ENCODE peak calls at places on chromosomes 1 and 21, in seven cellular contexts. One of them, this sample, is unnamed.

GRCh38 chr21:32653326-32653901 is 41.2 kb upstream of the CFAP298 start:
- DNase-seq in H1: no peak
- DNase-seq in astrocyte of the spinal cord: peak; percentile 8
- DNase-seq in colonic mucosa: no peak
- DNase-seq in transverse colon: no peak
- DNase-seq in cardiac fibroblast: peak; percentile 42
- DNase-seq in breast epithelium: no peak
- DNase-seq in this sample: no peak

GRCh38 chr1:2229921-2230700 is 2.0 kb downstream of the SKI start:
- DNase-seq in H1: no peak
- DNase-seq in astrocyte of the spinal cord: no peak
- DNase-seq in colonic mucosa: peak; percentile 65
- DNase-seq in transverse colon: no peak
- DNase-seq in cardiac fibroblast: peak; percentile 51
- DNase-seq in breast epithelium: no peak
- DNase-seq in this sample: no peak

GRCh38 chr1:180586671-180587155 is 27.9 kb downstream of the OVAAL start:
- DNase-seq in H1: no peak
- DNase-seq in astrocyte of the spinal cord: peak; percentile 61
- DNase-seq in colonic mucosa: peak; percentile 66
- DNase-seq in transverse colon: no peak
- DNase-seq in cardiac fibroblast: peak; percentile 90
- DNase-seq in breast epithelium: peak; percentile 59
- DNase-seq in this sample: no peak

GRCh38 chr1:12544992-12545391 is 73.0 kb downstream of the DHRS3 start:
- DNase-seq in H1: no peak
- DNase-seq in astrocyte of the spinal cord: no peak
- DNase-seq in colonic mucosa: no peak
- DNase-seq in transverse colon: no peak
- DNase-seq in cardiac fibroblast: no peak
- DNase-seq in breast epithelium: no peak
- DNase-seq in this sample: no peak

GRCh38 chr1:151259351-151259750 is 4.8 kb downstream of the PSMD4 start:
- DNase-seq in H1: no peak
- DNase-seq in astrocyte of the spinal cord: no peak
- DNase-seq in colonic mucosa: no peak
- DNase-seq in transverse colon: no peak
- DNase-seq in cardiac fibroblast: no peak
- DNase-seq in breast epithelium: no peak
- DNase-seq in this sample: no peak

GRCh38 chr1:211708006-211708405 is 32.6 kb upstream of the NEK2 start:
- DNase-seq in H1: no peak
- DNase-seq in astrocyte of the spinal cord: no peak
- DNase-seq in colonic mucosa: no peak
- DNase-seq in transverse colon: no peak
- DNase-seq in cardiac fibroblast: no peak
- DNase-seq in breast epithelium: no peak
- DNase-seq in this sample: no peak

GRCh38 chr1:48208251-48208650 is 14.3 kb upstream of the SLC5A9 start:
- DNase-seq in H1: no peak
- DNase-seq in astrocyte of the spinal cord: no peak
- DNase-seq in colonic mucosa: no peak
- DNase-seq in transverse colon: no peak
- DNase-seq in cardiac fibroblast: no peak
- DNase-seq in breast epithelium: no peak
- DNase-seq in this sample: no peak

GRCh38 chr1:62823556-62823955 is 39.6 kb downstream of the ATG4C start:
- DNase-seq in H1: no peak
- DNase-seq in astrocyte of the spinal cord: peak; percentile 22
- DNase-seq in colonic mucosa: no peak
- DNase-seq in transverse colon: no peak
- DNase-seq in cardiac fibroblast: peak; percentile 3
- DNase-seq in breast epithelium: no peak
- DNase-seq in this sample: no peak

GRCh38 chr1:100458925-100459814 is 78.8 kb upstream of the GPR88 start:
- DNase-seq in H1: no peak
- DNase-seq in astrocyte of the spinal cord: peak; percentile 85
- DNase-seq in colonic mucosa: peak; percentile 73
- DNase-seq in transverse colon: peak; percentile 78
- DNase-seq in cardiac fibroblast: peak; percentile 89
- DNase-seq in breast epithelium: peak; percentile 64
- DNase-seq in this sample: peak; percentile 35

GRCh38 chr1:158310623-158311022 is 20.7 kb downstream of the CD1B start:
- DNase-seq in H1: no peak
- DNase-seq in astrocyte of the spinal cord: no peak
- DNase-seq in colonic mucosa: no peak
- DNase-seq in transverse colon: no peak
- DNase-seq in cardiac fibroblast: no peak
- DNase-seq in breast epithelium: no peak
- DNase-seq in this sample: no peak

GRCh38 chr1:37793773-37794371 is at the start of gene MANEAL:
- DNase-seq in H1: no peak
- DNase-seq in astrocyte of the spinal cord: peak; percentile 26
- DNase-seq in colonic mucosa: peak; percentile 44
- DNase-seq in transverse colon: peak; percentile 51
- DNase-seq in cardiac fibroblast: peak; percentile 41
- DNase-seq in breast epithelium: no peak
- DNase-seq in this sample: no peak

GRCh38 chr1:55172272-55172671 is 42.9 kb downstream of the USP24 start:
- DNase-seq in H1: no peak
- DNase-seq in astrocyte of the spinal cord: peak; percentile 10
- DNase-seq in colonic mucosa: no peak
- DNase-seq in transverse colon: no peak
- DNase-seq in cardiac fibroblast: no peak
- DNase-seq in breast epithelium: no peak
- DNase-seq in this sample: no peak

GRCh38 chr1:161250829-161251228 is 7.7 kb upstream of the PCP4L1 start:
- DNase-seq in H1: no peak
- DNase-seq in astrocyte of the spinal cord: no peak
- DNase-seq in colonic mucosa: no peak
- DNase-seq in transverse colon: no peak
- DNase-seq in cardiac fibroblast: no peak
- DNase-seq in breast epithelium: no peak
- DNase-seq in this sample: no peak

GRCh38 chr1:80656011-80656627 is 1144.6 kb upstream of the ADGRL2 start:
- DNase-seq in H1: no peak
- DNase-seq in astrocyte of the spinal cord: peak; percentile 17
- DNase-seq in colonic mucosa: no peak
- DNase-seq in transverse colon: no peak
- DNase-seq in cardiac fibroblast: peak; percentile 4
- DNase-seq in breast epithelium: no peak
- DNase-seq in this sample: peak; percentile 2

GRCh38 chr1:17122449-17123194 is 3.4 kb upstream of the PADI2 start:
- DNase-seq in H1: no peak
- DNase-seq in astrocyte of the spinal cord: peak; percentile 22
- DNase-seq in colonic mucosa: peak; percentile 46
- DNase-seq in transverse colon: peak; percentile 49
- DNase-seq in cardiac fibroblast: peak; percentile 60
- DNase-seq in breast epithelium: no peak
- DNase-seq in this sample: no peak

GRCh38 chr1:12477936-12478611 is 139.9 kb downstream of the DHRS3 start:
- DNase-seq in H1: no peak
- DNase-seq in astrocyte of the spinal cord: peak; percentile 99
- DNase-seq in colonic mucosa: peak; percentile 93
- DNase-seq in transverse colon: peak; percentile 90
- DNase-seq in cardiac fibroblast: peak; percentile 86
- DNase-seq in breast epithelium: peak; percentile 77
- DNase-seq in this sample: peak; percentile 95

GRCh38 chr1:229086686-229087085 is 184.2 kb upstream of the RAB4A start:
- DNase-seq in H1: no peak
- DNase-seq in astrocyte of the spinal cord: no peak
- DNase-seq in colonic mucosa: no peak
- DNase-seq in transverse colon: no peak
- DNase-seq in cardiac fibroblast: no peak
- DNase-seq in breast epithelium: no peak
- DNase-seq in this sample: no peak

GRCh38 chr1:19495000-19495656 is 9.8 kb upstream of the CAPZB start:
- DNase-seq in H1: no peak
- DNase-seq in astrocyte of the spinal cord: no peak
- DNase-seq in colonic mucosa: no peak
- DNase-seq in transverse colon: no peak
- DNase-seq in cardiac fibroblast: peak; percentile 55
- DNase-seq in breast epithelium: no peak
- DNase-seq in this sample: no peak

GRCh38 chr1:18818036-18818435 is 41.4 kb downstream of the TAS1R2 start:
- DNase-seq in H1: no peak
- DNase-seq in astrocyte of the spinal cord: no peak
- DNase-seq in colonic mucosa: no peak
- DNase-seq in transverse colon: no peak
- DNase-seq in cardiac fibroblast: no peak
- DNase-seq in breast epithelium: no peak
- DNase-seq in this sample: no peak

GRCh38 chr1:231676487-231676886 is 49.9 kb downstream of the DISC1 start:
- DNase-seq in H1: no peak
- DNase-seq in astrocyte of the spinal cord: no peak
- DNase-seq in colonic mucosa: no peak
- DNase-seq in transverse colon: no peak
- DNase-seq in cardiac fibroblast: no peak
- DNase-seq in breast epithelium: no peak
- DNase-seq in this sample: no peak

GRCh38 chr1:242784807-242785206 is 260.3 kb upstream of the PLD5 start:
- DNase-seq in H1: no peak
- DNase-seq in astrocyte of the spinal cord: peak; percentile 61
- DNase-seq in colonic mucosa: no peak
- DNase-seq in transverse colon: no peak
- DNase-seq in cardiac fibroblast: no peak
- DNase-seq in breast epithelium: peak; percentile 32
- DNase-seq in this sample: no peak

GRCh38 chr1:200364831-200365230 is 45.0 kb downstream of the ZNF281 start:
- DNase-seq in H1: peak; percentile 44
- DNase-seq in astrocyte of the spinal cord: peak; percentile 55
- DNase-seq in colonic mucosa: no peak
- DNase-seq in transverse colon: no peak
- DNase-seq in cardiac fibroblast: peak; percentile 57
- DNase-seq in breast epithelium: no peak
- DNase-seq in this sample: no peak

GRCh38 chr1:177329871-177330270 is 159.1 kb downstream of the BRINP2 start:
- DNase-seq in H1: no peak
- DNase-seq in astrocyte of the spinal cord: no peak
- DNase-seq in colonic mucosa: no peak
- DNase-seq in transverse colon: no peak
- DNase-seq in cardiac fibroblast: peak; percentile 6
- DNase-seq in breast epithelium: no peak
- DNase-seq in this sample: no peak

GRCh38 chr1:177334856-177335255 is 164.1 kb downstream of the BRINP2 start:
- DNase-seq in H1: no peak
- DNase-seq in astrocyte of the spinal cord: no peak
- DNase-seq in colonic mucosa: no peak
- DNase-seq in transverse colon: no peak
- DNase-seq in cardiac fibroblast: no peak
- DNase-seq in breast epithelium: no peak
- DNase-seq in this sample: no peak

GRCh38 chr1:177338376-177338775 is 167.6 kb downstream of the BRINP2 start:
- DNase-seq in H1: no peak
- DNase-seq in astrocyte of the spinal cord: no peak
- DNase-seq in colonic mucosa: no peak
- DNase-seq in transverse colon: no peak
- DNase-seq in cardiac fibroblast: no peak
- DNase-seq in breast epithelium: no peak
- DNase-seq in this sample: no peak

GRCh38 chr1:177334276-177334675 is 163.5 kb downstream of the BRINP2 start:
- DNase-seq in H1: no peak
- DNase-seq in astrocyte of the spinal cord: no peak
- DNase-seq in colonic mucosa: no peak
- DNase-seq in transverse colon: no peak
- DNase-seq in cardiac fibroblast: peak; percentile 33
- DNase-seq in breast epithelium: no peak
- DNase-seq in this sample: no peak
- TF ChIP-seq CTCF in H1: no peak
- TF ChIP-seq CTCF in astrocyte of the spinal cord: no peak
- TF ChIP-seq CTCF in colonic mucosa: no peak
- TF ChIP-seq CTCF in transverse colon: peak; percentile 34
- TF ChIP-seq CTCF in cardiac fibroblast: peak; percentile 28
- TF ChIP-seq CTCF in breast epithelium: no peak
- TF ChIP-seq CTCF in this sample: peak; percentile 34

GRCh38 chr1:39892611-39893595 is 8.8 kb downstream of the MYCL start:
- DNase-seq in H1: no peak
- DNase-seq in astrocyte of the spinal cord: peak; percentile 78
- DNase-seq in colonic mucosa: no peak
- DNase-seq in transverse colon: no peak
- DNase-seq in cardiac fibroblast: peak; percentile 77
- DNase-seq in breast epithelium: peak; percentile 54
- DNase-seq in this sample: peak; percentile 91
- H3K4me3 ChIP-seq in H1: peak overlapping the region; percentile 2
- H3K4me3 ChIP-seq in astrocyte of the spinal cord: no peak overlapping the region
- H3K4me3 ChIP-seq in colonic mucosa: no peak overlapping the region
- H3K4me3 ChIP-seq in transverse colon: no peak overlapping the region
- H3K4me3 ChIP-seq in cardiac fibroblast: no peak overlapping the region
- H3K4me3 ChIP-seq in breast epithelium: no peak overlapping the region
- H3K4me3 ChIP-seq in this sample: peak overlapping the region; percentile 16

GRCh38 chr1:201881617-201882016 is 7.1 kb upstream of the SHISA4 start:
- DNase-seq in H1: no peak
- DNase-seq in astrocyte of the spinal cord: no peak
- DNase-seq in colonic mucosa: no peak
- DNase-seq in transverse colon: no peak
- DNase-seq in cardiac fibroblast: no peak
- DNase-seq in breast epithelium: no peak
- DNase-seq in this sample: no peak

GRCh38 chr1:201880928-201881571 is 7.6 kb upstream of the SHISA4 start:
- DNase-seq in H1: no peak
- DNase-seq in astrocyte of the spinal cord: no peak
- DNase-seq in colonic mucosa: no peak
- DNase-seq in transverse colon: no peak
- DNase-seq in cardiac fibroblast: no peak
- DNase-seq in breast epithelium: no peak
- DNase-seq in this sample: no peak

GRCh38 chr1:201883786-201884185 is 4.9 kb upstream of the SHISA4 start:
- DNase-seq in H1: no peak
- DNase-seq in astrocyte of the spinal cord: peak; percentile 57
- DNase-seq in colonic mucosa: no peak
- DNase-seq in transverse colon: no peak
- DNase-seq in cardiac fibroblast: peak; percentile 70
- DNase-seq in breast epithelium: peak; percentile 14
- DNase-seq in this sample: no peak

GRCh38 chr1:201883266-201883665 is 5.4 kb upstream of the SHISA4 start:
- DNase-seq in H1: no peak
- DNase-seq in astrocyte of the spinal cord: no peak
- DNase-seq in colonic mucosa: no peak
- DNase-seq in transverse colon: no peak
- DNase-seq in cardiac fibroblast: no peak
- DNase-seq in breast epithelium: no peak
- DNase-seq in this sample: no peak

GRCh38 chr1:201882665-201883132 is 6.0 kb upstream of the SHISA4 start:
- DNase-seq in H1: no peak
- DNase-seq in astrocyte of the spinal cord: peak; percentile 72
- DNase-seq in colonic mucosa: no peak
- DNase-seq in transverse colon: no peak
- DNase-seq in cardiac fibroblast: peak; percentile 77
- DNase-seq in breast epithelium: peak; percentile 10
- DNase-seq in this sample: peak; percentile 45
- TF ChIP-seq CTCF in H1: no peak
- TF ChIP-seq CTCF in astrocyte of the spinal cord: peak; percentile 23
- TF ChIP-seq CTCF in colonic mucosa: no peak
- TF ChIP-seq CTCF in transverse colon: no peak
- TF ChIP-seq CTCF in cardiac fibroblast: peak; percentile 31
- TF ChIP-seq CTCF in breast epithelium: no peak
- TF ChIP-seq CTCF in this sample: peak; percentile 31

DNA sequence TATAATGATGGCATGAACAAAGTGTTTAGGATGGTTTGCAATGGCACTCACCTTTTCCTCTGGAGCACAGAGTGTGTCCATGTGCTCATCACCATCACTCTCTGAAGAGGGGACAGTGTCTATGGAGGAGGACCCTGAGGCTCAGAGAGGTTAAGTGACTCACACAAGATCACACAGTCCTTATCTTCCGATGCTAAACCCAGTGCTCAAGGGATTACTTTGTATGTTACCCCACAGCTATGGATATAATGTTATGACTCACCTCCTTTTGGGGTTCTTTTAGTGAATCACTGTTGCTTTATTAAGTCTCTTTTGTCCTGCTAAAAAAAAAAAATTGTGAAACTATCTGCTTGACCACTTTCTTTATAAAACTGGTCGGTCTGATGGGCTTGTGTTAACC is 67.6 kb downstream of the TENT5C start:
- DNase-seq in H1: no peak
- DNase-seq in astrocyte of the spinal cord: peak; percentile 36
- DNase-seq in colonic mucosa: peak; percentile 14
- DNase-seq in transverse colon: no peak
- DNase-seq in cardiac fibroblast: peak; percentile 76
- DNase-seq in breast epithelium: no peak
- DNase-seq in this sample: no peak
- H3K4me3 ChIP-seq in H1: no peak overlapping the region
- H3K4me3 ChIP-seq in astrocyte of the spinal cord: no peak overlapping the region
- H3K4me3 ChIP-seq in colonic mucosa: no peak overlapping the region
- H3K4me3 ChIP-seq in transverse colon: no peak overlapping the region
- H3K4me3 ChIP-seq in cardiac fibroblast: no peak overlapping the region
- H3K4me3 ChIP-seq in breast epithelium: no peak overlapping the region
- H3K4me3 ChIP-seq in this sample: no peak overlapping the region